ENCODE peak calls at places on chromosome 2, in seven cellular contexts. H is CD8-positive, alpha-beta T cell; A is mesothelial cell of epicardium; W is CD4-positive, alpha-beta T cell; L is PC-3; F is RWPE1; Q is PC-9. R is an unnamed sample.

GRCh38 chr2:154551649-154552048 is 146.8 kb upstream of the KCNJ3 start:
- DNase-seq in H (no peak), A (no peak), W (no peak), L (no peak), F (no peak), Q (no peak), R (no peak)

GRCh38 chr2:149743842-149744468 is 156.4 kb upstream of the MMADHC start:
- DNase-seq in H (no peak), A (no peak), W (no peak), L (peak), F (peak), Q (no peak), R (no peak)

GRCh38 chr2:86833315-86833714 is 28.4 kb downstream of the CD8B start:
- DNase-seq in H (no peak), A (no peak), W (no peak), L (no peak), F (no peak), Q (no peak), R (no peak)

GRCh38 chr2:221570321-221571107 is 1.6 kb downstream of the EPHA4 start:
- DNase-seq in H (no peak), A (no peak), W (peak), L (peak), F (no peak), Q (no peak), R (peak)

GRCh38 chr2:198928026-198928425 is 529.7 kb downstream of the SATB2 start:
- DNase-seq in H (no peak), A (no peak), W (no peak), L (no peak), F (no peak), Q (no peak), R (no peak)

GRCh38 chr2:157432475-157433106 is 11.3 kb downstream of the CYTIP start:
- DNase-seq in H (no peak), A (no peak), W (no peak), L (no peak), F (no peak), Q (no peak), R (no peak)

GRCh38 chr2:104388296-104388695 is 465.6 kb upstream of the POU3F3 start:
- DNase-seq in H (no peak), A (no peak), W (no peak), L (no peak), F (no peak), Q (no peak), R (no peak)

GRCh38 chr2:30713698-30714097 is 93.5 kb downstream of the CAPN13 start:
- DNase-seq in H (no peak), A (peak), W (no peak), L (no peak), F (no peak), Q (no peak), R (no peak)

GRCh38 chr2:8312861-8313768 is 368.7 kb upstream of the ID2 start:
- DNase-seq in H (no peak), A (no peak), W (no peak), L (peak), F (no peak), Q (no peak), R (peak)

GRCh38 chr2:40348665-40349064 is 103.2 kb downstream of the SLC8A1 start:
- DNase-seq in H (no peak), A (no peak), W (no peak), L (no peak), F (no peak), Q (no peak), R (no peak)

GRCh38 chr2:45876611-45877010 is 225.1 kb downstream of the PRKCE start:
- DNase-seq in H (no peak), A (no peak), W (no peak), L (no peak), F (no peak), Q (no peak), R (no peak)

GRCh38 chr2:161432107-161432506 is 16.0 kb downstream of the TBR1 start:
- DNase-seq in H (no peak), A (no peak), W (no peak), L (no peak), F (no peak), Q (no peak), R (no peak)

DNA sequence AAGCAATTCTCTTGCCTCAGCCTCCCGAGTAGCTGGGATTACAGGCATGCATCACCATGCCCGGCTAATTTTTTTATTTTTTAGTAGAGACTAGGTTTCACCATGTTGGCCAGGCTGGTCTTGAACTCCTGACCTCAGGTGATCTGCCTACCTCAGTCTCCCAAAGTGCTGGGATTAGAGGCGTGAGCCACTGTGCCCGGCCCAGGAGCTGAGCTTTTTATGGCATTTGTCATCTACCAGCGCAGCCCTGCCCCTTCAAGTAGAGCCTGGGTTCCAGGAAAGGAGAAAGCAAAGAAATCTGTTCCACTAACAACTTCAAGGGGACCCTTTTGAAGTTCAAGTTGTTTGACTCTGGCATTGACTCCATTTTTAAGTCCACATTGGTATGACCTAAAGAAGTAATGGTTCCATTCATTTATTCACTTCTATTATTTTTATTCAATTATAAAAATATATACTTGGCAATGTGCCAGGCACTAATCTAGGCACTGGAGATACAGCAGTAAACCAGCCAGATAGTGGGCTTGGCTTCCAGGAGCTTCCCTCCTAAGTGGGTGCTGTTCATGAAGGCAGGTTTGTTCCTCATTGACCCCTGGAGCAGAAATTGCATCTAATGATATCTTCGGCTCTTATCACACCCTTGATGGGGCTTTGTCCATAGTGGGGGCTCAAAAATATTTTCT is 8.0 kb upstream of the SFTPB start:
- DNase-seq in H (no peak), A (no peak), W (no peak), L (no peak), F (no peak), Q (no peak), R (no peak)
- TF ChIP-seq CTCF in H (no peak), A (no peak), W (no peak), L (no peak), F (no peak), Q (no peak), R (no peak)

GRCh38 chr2:204024503-204024902 is 87.9 kb downstream of the ICOS start:
- DNase-seq in H (no peak), A (no peak), W (no peak), L (peak), F (peak), Q (no peak), R (no peak)
- TF ChIP-seq CTCF in H (no peak), A (peak), W (peak), L (peak), F (peak), Q (peak), R (no peak)

GRCh38 chr2:37000273-37000780 is 34.0 kb upstream of the STRN start:
- DNase-seq in H (no peak), A (no peak), W (no peak), L (peak), F (peak), Q (peak), R (no peak)
- TF ChIP-seq CTCF in H (no peak), A (no peak), W (no peak), L (no peak), F (no peak), Q (no peak), R (no peak)

GRCh38 chr2:231720292-231720691 is 12.0 kb downstream of the PTMA start:
- DNase-seq in H (no peak), A (no peak), W (no peak), L (no peak), F (no peak), Q (no peak), R (no peak)

GRCh38 chr2:231721641-231722310 is 13.5 kb downstream of the PTMA start:
- DNase-seq in H (no peak), A (no peak), W (no peak), L (no peak), F (no peak), Q (no peak), R (peak)

GRCh38 chr2:231722721-231723307 is 14.5 kb downstream of the PTMA start:
- DNase-seq in H (no peak), A (no peak), W (no peak), L (no peak), F (no peak), Q (no peak), R (no peak)

GRCh38 chr2:231718799-231719198 is 10.5 kb downstream of the PTMA start:
- DNase-seq in H (no peak), A (no peak), W (no peak), L (no peak), F (no peak), Q (no peak), R (no peak)

GRCh38 chr2:231720971-231721640 is 12.8 kb downstream of the PTMA start:
- DNase-seq in H (no peak), A (no peak), W (no peak), L (no peak), F (no peak), Q (no peak), R (no peak)
- TF ChIP-seq CTCF in H (no peak), A (no peak), W (no peak), L (no peak), F (no peak), Q (no peak), R (no peak)

DNA sequence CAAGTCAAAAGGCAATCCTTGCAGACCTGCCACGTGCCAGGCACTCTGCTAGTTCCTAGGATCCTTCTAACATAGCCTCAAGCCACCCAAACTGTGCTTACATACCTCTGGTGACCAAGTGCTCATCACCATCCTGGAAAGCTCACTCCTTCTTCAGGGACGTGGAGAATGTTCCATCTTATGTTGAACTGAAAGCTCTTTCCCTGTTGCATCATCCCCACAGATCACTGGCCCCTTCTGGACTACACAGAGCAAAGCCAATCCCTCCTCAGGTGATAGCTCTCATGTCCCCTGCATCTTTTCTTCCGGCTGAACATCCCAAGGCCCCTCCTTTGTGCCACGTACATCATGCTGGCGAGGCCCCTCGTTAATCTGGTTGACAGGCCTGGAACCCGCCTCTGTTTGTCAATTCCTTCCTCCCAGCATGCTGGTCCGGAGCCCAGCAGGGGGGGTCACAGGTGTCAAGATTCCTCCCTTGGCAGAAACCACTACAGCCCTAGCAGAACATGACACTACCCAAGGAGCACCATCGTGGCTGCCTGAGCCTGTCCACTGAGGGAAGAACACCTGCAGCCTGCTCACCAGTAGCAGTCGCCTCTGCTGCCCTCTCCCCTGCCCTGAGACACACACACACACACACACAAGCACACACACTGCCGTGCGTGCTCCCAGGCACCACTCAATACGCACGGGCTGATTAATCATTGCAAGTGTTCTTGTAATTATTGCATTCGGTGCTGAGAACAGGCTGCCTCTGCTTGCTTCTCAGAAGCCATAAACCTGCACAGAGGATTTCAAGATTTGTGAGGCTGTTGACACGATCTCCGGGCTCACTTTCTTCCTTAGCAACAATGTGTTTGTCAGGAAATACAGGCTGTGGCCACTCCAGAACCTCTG is 6.3 kb upstream of the KCNK3 start:
- DNase-seq in H (no peak), A (no peak), W (no peak), L (peak), F (no peak), Q (no peak), R (no peak)
- TF ChIP-seq CTCF in H (no peak), A (no peak), W (no peak), L (no peak), F (no peak), Q (no peak), R (no peak)

GRCh38 chr2:74834806-74835755 is 1.2 kb downstream of the HK2 start:
- DNase-seq in H (peak), A (peak), W (peak), L (peak), F (peak), Q (peak), R (peak)
- TF ChIP-seq CTCF in H (no peak), A (no peak), W (no peak), L (no peak), F (no peak), Q (no peak), R (no peak)

DNA sequence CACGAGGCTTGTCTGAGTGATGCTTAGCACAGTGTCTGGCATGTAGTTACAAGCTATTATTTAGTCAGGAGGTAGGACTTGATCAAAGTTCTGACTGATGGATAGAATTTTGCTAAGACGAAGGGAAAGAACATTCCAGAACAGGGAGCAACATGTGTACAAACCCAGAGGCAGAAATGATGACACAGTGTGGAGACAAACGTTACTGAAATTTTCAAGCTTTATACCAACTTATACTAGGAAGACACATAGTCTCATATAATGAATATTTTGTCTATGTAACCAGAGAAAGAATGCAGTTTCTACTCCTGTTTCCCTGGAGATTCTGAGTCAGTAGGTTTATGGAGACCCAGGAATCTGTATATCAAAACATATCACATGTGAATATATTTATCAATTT is 123.4 kb downstream of the FAM124B start:
- DNase-seq in H (no peak), A (no peak), W (no peak), L (no peak), F (no peak), Q (no peak), R (no peak)
- TF ChIP-seq CTCF in H (no peak), A (no peak), W (no peak), L (no peak), F (no peak), Q (no peak), R (no peak)

DNA sequence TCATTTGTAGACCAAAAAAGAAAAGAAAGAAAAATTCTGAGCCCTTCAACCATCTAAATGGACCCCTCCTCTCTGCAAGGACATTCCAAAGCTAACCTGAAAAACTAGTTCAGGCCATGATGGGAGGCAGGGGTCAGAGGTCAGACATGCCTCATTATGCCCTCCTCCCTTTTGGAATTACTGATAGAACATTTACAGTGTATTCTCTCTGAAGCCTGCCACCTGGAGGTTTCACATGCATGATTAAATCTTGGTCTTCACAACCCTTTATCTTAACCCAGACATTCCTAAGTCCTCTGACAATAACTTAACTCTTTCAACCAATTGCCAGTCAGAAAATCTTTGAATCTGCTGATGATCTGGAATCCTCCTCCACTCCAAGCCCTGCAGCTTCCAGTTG is 86.0 kb downstream of the SPP2 start:
- DNase-seq in H (no peak), A (no peak), W (no peak), L (peak), F (peak), Q (peak), R (no peak)
- TF ChIP-seq CTCF in H (no peak), A (no peak), W (no peak), L (peak), F (no peak), Q (peak), R (no peak)